ENCODE peak calls at places on chromosomes 7 and 10, in four cellular contexts. One of them, this sample, is unnamed.

GRCh38 chr7:44618754-44619153 is 12.3 kb downstream of the OGDH start:
- DNase-seq in HTR-8/SVneo: no peak
- DNase-seq in iris pigment epithelial cell: peak; percentile 19
- DNase-seq in epithelial cell of esophagus: peak; percentile 95
- DNase-seq in this sample: no peak

GRCh38 chr10:4450981-4451501 is 375.0 kb upstream of the AKR1E2 start:
- DNase-seq in HTR-8/SVneo: no peak
- DNase-seq in iris pigment epithelial cell: peak; percentile 86
- DNase-seq in epithelial cell of esophagus: peak; percentile 83
- DNase-seq in this sample: no peak

GRCh38 chr10:70367195-70367796 is 15.1 kb downstream of the LRRC20 start:
- DNase-seq in HTR-8/SVneo: no peak
- DNase-seq in iris pigment epithelial cell: peak; percentile 71
- DNase-seq in epithelial cell of esophagus: peak; percentile 57
- DNase-seq in this sample: no peak

GRCh38 chr7:134767567-134768168 is 11.8 kb upstream of the CALD1 start:
- DNase-seq in HTR-8/SVneo: no peak
- DNase-seq in iris pigment epithelial cell: no peak
- DNase-seq in epithelial cell of esophagus: no peak
- DNase-seq in this sample: no peak

GRCh38 chr10:52956451-52956850 is 183.9 kb upstream of the MBL2 start:
- DNase-seq in HTR-8/SVneo: no peak
- DNase-seq in iris pigment epithelial cell: no peak
- DNase-seq in epithelial cell of esophagus: peak; percentile 82
- DNase-seq in this sample: peak; percentile 7

GRCh38 chr7:36372156-36372555 is 17.5 kb upstream of the ANLN start:
- DNase-seq in HTR-8/SVneo: peak; percentile 39
- DNase-seq in iris pigment epithelial cell: no peak
- DNase-seq in epithelial cell of esophagus: peak; percentile 46
- DNase-seq in this sample: no peak

GRCh38 chr10:110783509-110784103 is 88.1 kb upstream of the PDCD4 start:
- DNase-seq in HTR-8/SVneo: no peak
- DNase-seq in iris pigment epithelial cell: peak; percentile 47
- DNase-seq in epithelial cell of esophagus: peak; percentile 17
- DNase-seq in this sample: peak; percentile 23

GRCh38 chr7:16345979-16346958 is 75.1 kb downstream of the CRPPA start:
- DNase-seq in HTR-8/SVneo: peak; percentile 44
- DNase-seq in iris pigment epithelial cell: peak; percentile 88
- DNase-seq in epithelial cell of esophagus: peak; percentile 77
- DNase-seq in this sample: peak; percentile 97

GRCh38 chr10:87590705-87591588 is 68.7 kb upstream of the PAPSS2 start:
- DNase-seq in HTR-8/SVneo: no peak
- DNase-seq in iris pigment epithelial cell: peak; percentile 70
- DNase-seq in epithelial cell of esophagus: no peak
- DNase-seq in this sample: no peak

GRCh38 chr7:974820-975681 is at the start of gene COX19:
- DNase-seq in HTR-8/SVneo: peak; percentile 97
- DNase-seq in iris pigment epithelial cell: peak; percentile 91
- DNase-seq in epithelial cell of esophagus: peak; percentile 92
- DNase-seq in this sample: peak; percentile 63

GRCh38 chr7:158028971-158029370 is 558.7 kb downstream of the PTPRN2 start:
- DNase-seq in HTR-8/SVneo: no peak
- DNase-seq in iris pigment epithelial cell: no peak
- DNase-seq in epithelial cell of esophagus: no peak
- DNase-seq in this sample: no peak

GRCh38 chr7:23396222-23396621 is 74.1 kb downstream of the IGF2BP3 start:
- DNase-seq in HTR-8/SVneo: no peak
- DNase-seq in iris pigment epithelial cell: peak; percentile 94
- DNase-seq in epithelial cell of esophagus: no peak
- DNase-seq in this sample: peak; percentile 56

GRCh38 chr10:59648711-59649201 is 60.9 kb downstream of the SLC16A9 start:
- DNase-seq in HTR-8/SVneo: no peak
- DNase-seq in iris pigment epithelial cell: peak; percentile 10
- DNase-seq in epithelial cell of esophagus: no peak
- DNase-seq in this sample: peak; percentile 30

GRCh38 chr7:45689011-45689796 is 115.0 kb downstream of the ADCY1 start:
- DNase-seq in HTR-8/SVneo: peak; percentile 62
- DNase-seq in iris pigment epithelial cell: peak; percentile 89
- DNase-seq in epithelial cell of esophagus: peak; percentile 70
- DNase-seq in this sample: no peak

GRCh38 chr10:100969175-100970075 is at the start of gene SEMA4G:
- DNase-seq in HTR-8/SVneo: peak; percentile 61
- DNase-seq in iris pigment epithelial cell: peak; percentile 14
- DNase-seq in epithelial cell of esophagus: peak; percentile 16
- DNase-seq in this sample: no peak

GRCh38 chr7:104052979-104053378 is 63.5 kb upstream of the RELN start:
- DNase-seq in HTR-8/SVneo: no peak
- DNase-seq in iris pigment epithelial cell: no peak
- DNase-seq in epithelial cell of esophagus: no peak
- DNase-seq in this sample: no peak

GRCh38 chr7:50679218-50680007 is 103.3 kb downstream of the GRB10 start:
- DNase-seq in HTR-8/SVneo: peak; percentile 13
- DNase-seq in iris pigment epithelial cell: peak; percentile 50
- DNase-seq in epithelial cell of esophagus: peak; percentile 60
- DNase-seq in this sample: no peak

GRCh38 chr7:67604461-67605386 is 608.1 kb downstream of the TYW1 start:
- DNase-seq in HTR-8/SVneo: no peak
- DNase-seq in iris pigment epithelial cell: no peak
- DNase-seq in epithelial cell of esophagus: no peak
- DNase-seq in this sample: no peak

GRCh38 chr7:75711634-75712494 is 26.9 kb downstream of the HIP1 start:
- DNase-seq in HTR-8/SVneo: no peak
- DNase-seq in iris pigment epithelial cell: peak; percentile 67
- DNase-seq in epithelial cell of esophagus: no peak
- DNase-seq in this sample: no peak

GRCh38 chr10:100986623-100986951 is 710 bp downstream of the MRPL43 start:
- DNase-seq in HTR-8/SVneo: no peak
- DNase-seq in iris pigment epithelial cell: peak; percentile 22
- DNase-seq in epithelial cell of esophagus: no peak
- DNase-seq in this sample: no peak

GRCh38 chr10:69864321-69864720 is 62.6 kb downstream of the COL13A1 start:
- DNase-seq in HTR-8/SVneo: peak; percentile 31
- DNase-seq in iris pigment epithelial cell: peak; percentile 91
- DNase-seq in epithelial cell of esophagus: peak; percentile 87
- DNase-seq in this sample: no peak